ENCODE peak calls at places on chromosomes 2 and 18, in six cellular contexts. B is MM.1S, I is hepatocyte, M is adrenal gland, Y is PC-3, T is colonic mucosa. F is an unnamed sample. For H3K4me1, the result is how much of the 10 kb centered on the place peaks cover.

GRCh38 chr18:80106482-80107051 is 2.5 kb upstream of the ADNP2 start:
- DNase-seq in M (no peak), I (no peak), B (no peak), T (no peak), Y (no peak), F (no peak)

GRCh38 chr2:102971661-102972060 is 209.8 kb downstream of the TMEM182 start:
- DNase-seq in Y (no peak), M (no peak), I (no peak), T (no peak), B (no peak), F (no peak)

GRCh38 chr2:217849154-217849553 is 153.6 kb downstream of the TNS1 start:
- DNase-seq in Y (peak), T (no peak), B (no peak), I (no peak), M (no peak), F (no peak)

GRCh38 chr2:112290098-112290497 is 14.7 kb downstream of the ZC3H6 start:
- DNase-seq in B (no peak), T (no peak), Y (peak), I (no peak), M (no peak), F (no peak)

GRCh38 chr2:215606219-215606618 is 170.4 kb upstream of the FN1 start:
- DNase-seq in I (no peak), M (no peak), Y (no peak), T (no peak), B (no peak), F (no peak)

GRCh38 chr2:108459441-108459840 is 10.4 kb downstream of the GCC2 start:
- DNase-seq in M (no peak), B (no peak), T (no peak), Y (no peak), I (no peak), F (no peak)

GRCh38 chr2:108139521-108139920 is 100.2 kb upstream of the SULT1C3 start:
- DNase-seq in B (peak), M (no peak), T (no peak), Y (peak), I (peak), F (peak)

GRCh38 chr2:204645018-204645775 is 99.9 kb downstream of the PARD3B start:
- DNase-seq in Y (peak), T (no peak), M (no peak), I (no peak), B (no peak), F (no peak)

GRCh38 chr2:128451084-128451483 is 132.4 kb upstream of the HS6ST1 start:
- DNase-seq in Y (no peak), I (no peak), M (peak), B (no peak), T (peak), F (no peak)

GRCh38 chr2:65437392-65438135 is 5.2 kb upstream of the SPRED2 start:
- DNase-seq in T (no peak), B (no peak), Y (no peak), I (no peak), M (no peak), F (no peak)

GRCh38 chr2:102037681-102038080 is 45.9 kb downstream of the IL1R2 start:
- DNase-seq in M (no peak), B (no peak), Y (no peak), T (no peak), I (no peak), F (no peak)

GRCh38 chr2:95046371-95047112 is 21.0 kb downstream of the MAL start:
- DNase-seq in T (no peak), I (no peak), M (no peak), Y (no peak), B (no peak), F (no peak)

GRCh38 chr18:48184118-48184517 is 225.1 kb downstream of the ZBTB7C start:
- DNase-seq in M (peak), I (no peak), T (no peak), B (no peak), Y (no peak), F (no peak)

GRCh38 chr2:37344453-37345361 is at the start of gene QPCT:
- DNase-seq in T (peak), I (no peak), M (peak), B (peak), Y (no peak), F (peak)

GRCh38 chr2:150811259-150811912 is 323.9 kb upstream of the RND3 start:
- DNase-seq in M (no peak), I (no peak), T (no peak), Y (peak), B (no peak), F (no peak)

GRCh38 chr2:131156452-131157149 is 51.5 kb downstream of the PLEKHB2 start:
- DNase-seq in Y (no peak), B (no peak), I (no peak), M (no peak), T (no peak), F (no peak)

GRCh38 chr18:10536270-10536669 is 10.4 kb downstream of the NAPG start:
- DNase-seq in M (no peak), Y (peak), B (no peak), T (no peak), I (no peak), F (no peak)

GRCh38 chr2:120468136-120468535 is 122.2 kb downstream of the INHBB start:
- DNase-seq in M (peak), I (no peak), Y (no peak), T (no peak), B (no peak), F (no peak)

GRCh38 chr18:12442946-12443345 is 35.2 kb downstream of the PRELID3A start:
- DNase-seq in B (no peak), Y (peak), I (no peak), T (no peak), M (no peak), F (no peak)

GRCh38 chr18:71799016-71799673 is 745.0 kb downstream of the CBLN2 start:
- DNase-seq in B (no peak), T (no peak), Y (peak), I (no peak), M (no peak), F (no peak)

DNA sequence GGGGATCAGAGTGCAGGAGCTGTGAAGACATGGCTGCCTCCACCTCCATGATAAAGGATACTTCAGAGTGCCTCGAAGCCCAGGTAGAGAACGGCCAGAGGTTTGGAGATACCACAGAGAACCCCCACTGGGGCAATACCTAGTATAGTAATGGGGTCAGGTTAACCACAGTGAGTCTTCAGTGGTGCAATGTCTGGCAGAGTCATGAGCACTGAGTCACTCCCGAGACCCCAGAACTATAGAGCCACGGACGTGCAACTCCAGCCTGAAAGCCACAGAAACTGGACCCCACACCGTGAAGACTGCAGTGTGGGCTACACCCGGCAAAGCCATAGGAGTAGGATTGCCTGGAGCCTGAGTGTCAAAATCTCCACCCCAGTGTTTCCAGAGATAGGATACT is 746.6 kb downstream of the CBLN2 start:
- DNase-seq in T (no peak), M (no peak), I (no peak), B (no peak), Y (no peak), F (no peak)
- H3K4me1 ChIP-seq in T (under half), M (under half), I (under half), B (under half), Y (under half), F (under half)

GRCh38 chr2:64218137-64218536 is 73.9 kb upstream of the PELI1 start:
- DNase-seq in M (no peak), Y (no peak), I (no peak), T (no peak), B (no peak), F (no peak)
- H3K4me1 ChIP-seq in M (under half), Y (under half), I (under half), T (under half), B (half or more), F (under half)

GRCh38 chr2:207248702-207249355 is 83.1 kb upstream of the KLF7 start:
- DNase-seq in B (no peak), I (no peak), Y (peak), T (no peak), M (no peak), F (no peak)
- H3K4me1 ChIP-seq in B (under half), I (under half), Y (under half), T (under half), M (under half), F (half or more)

GRCh38 chr2:46308081-46308480 is 10.9 kb downstream of the EPAS1 start:
- DNase-seq in I (no peak), T (no peak), M (no peak), B (no peak), Y (peak), F (no peak)
- H3K4me1 ChIP-seq in I (half or more), T (under half), M (half or more), B (under half), Y (half or more), F (under half)

DNA sequence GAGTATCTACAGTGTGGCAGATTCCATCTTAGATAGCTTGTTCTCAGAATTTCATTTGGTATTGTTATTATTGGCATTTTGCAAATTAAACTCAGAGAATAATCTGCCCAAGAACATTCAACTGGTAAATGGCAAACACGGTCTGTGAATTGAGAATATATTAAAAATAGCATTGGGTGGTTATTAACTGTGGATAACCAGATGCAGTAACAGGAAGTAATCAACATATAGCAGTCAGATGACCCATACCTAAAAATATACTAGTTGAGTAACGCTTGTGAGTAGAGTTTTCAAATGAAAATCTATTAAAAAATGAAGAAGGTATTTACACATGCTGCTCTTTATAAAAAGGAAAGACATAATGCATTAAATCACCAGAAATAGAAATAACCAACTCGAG is 129.5 kb downstream of the ZNF804A start:
- DNase-seq in M (no peak), Y (no peak), B (peak), I (no peak), T (no peak), F (peak)
- H3K4me1 ChIP-seq in M (under half), Y (under half), B (under half), I (under half), T (under half), F (half or more)

DNA sequence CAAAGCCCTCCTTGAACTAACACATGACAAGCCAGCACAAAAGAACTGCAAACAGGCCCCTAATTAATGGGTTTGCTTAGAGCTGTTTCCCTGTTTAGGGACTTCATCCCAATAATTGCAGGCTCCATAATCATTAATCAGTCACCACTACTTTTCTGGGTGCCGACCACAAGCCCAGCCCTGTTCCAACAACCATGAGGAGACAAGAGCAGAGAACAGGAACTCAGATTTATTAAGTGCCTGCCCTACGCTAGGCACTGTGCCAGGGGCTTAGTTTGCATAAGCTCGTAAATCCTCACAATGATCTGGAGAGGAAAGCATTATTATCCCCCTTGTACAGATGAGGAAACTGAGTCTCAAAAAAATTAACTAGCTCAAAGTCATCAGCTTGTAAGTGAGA is 122.8 kb upstream of the PKDCC start:
- DNase-seq in I (no peak), B (no peak), M (no peak), T (no peak), Y (no peak), F (no peak)
- H3K4me1 ChIP-seq in I (under half), B (under half), M (under half), T (under half), Y (under half), F (under half)